ENCODE peak calls at places on chromosomes 2 and 18, in five cellular contexts. H is A673, X is Panc1, F is neural progenitor cell, T is HCT116. Z is an unnamed sample.

GRCh38 chr2:45353879-45354278 is 257.2 kb downstream of the SRBD1 start:
- DNase-seq in T (no peak), F (no peak), X (peak), H (no peak), Z (peak)

GRCh38 chr18:24633121-24633520 is 172.7 kb downstream of the HRH4 start:
- DNase-seq in F (no peak), H (no peak), X (no peak), T (no peak), Z (no peak)

GRCh38 chr2:107325983-107326786 is 440.2 kb upstream of the ST6GAL2 start:
- DNase-seq in X (no peak), F (no peak), T (no peak), H (no peak), Z (no peak)

GRCh38 chr18:78955066-78955465 is 24.6 kb upstream of the SALL3 start:
- DNase-seq in X (no peak), H (no peak), T (no peak), F (no peak), Z (no peak)

GRCh38 chr2:217166241-217166640 is 306.4 kb upstream of the TNP1 start:
- DNase-seq in F (peak), H (peak), X (peak), T (peak), Z (no peak)

GRCh38 chr2:197128897-197129296 is 181.7 kb downstream of the ANKRD44 start:
- DNase-seq in F (no peak), X (no peak), T (no peak), H (no peak), Z (peak)

GRCh38 chr2:148044322-148044721 is 23.4 kb downstream of the MBD5 start:
- DNase-seq in F (no peak), H (no peak), X (no peak), T (no peak), Z (no peak)

GRCh38 chr2:135532581-135532980 is 1.3 kb downstream of the R3HDM1 start:
- DNase-seq in T (no peak), H (no peak), F (no peak), X (no peak), Z (no peak)

GRCh38 chr2:144692661-144693060 is 172.7 kb upstream of the ZEB2 start:
- DNase-seq in X (no peak), F (no peak), H (no peak), T (no peak), Z (no peak)

GRCh38 chr18:28015671-28016070 is 161.3 kb downstream of the CDH2 start:
- DNase-seq in T (no peak), X (no peak), H (no peak), F (no peak), Z (no peak)

GRCh38 chr18:25895518-25895917 is 194.9 kb downstream of the SS18 start:
- DNase-seq in F (no peak), X (no peak), H (no peak), T (no peak), Z (no peak)

GRCh38 chr2:86480105-86480504 is 38.9 kb downstream of the KDM3A start:
- DNase-seq in F (no peak), X (no peak), H (no peak), T (no peak), Z (no peak)

GRCh38 chr2:219459460-219460311 is 25.0 kb downstream of the SPEG start:
- DNase-seq in X (peak), T (no peak), F (peak), H (peak), Z (peak)

GRCh38 chr2:219460424-219460926 is 25.8 kb downstream of the SPEG start:
- DNase-seq in H (no peak), T (no peak), F (peak), X (no peak), Z (no peak)

GRCh38 chr2:219462349-219462748 is 27.7 kb downstream of the SPEG start:
- DNase-seq in X (no peak), H (no peak), F (no peak), T (no peak), Z (no peak)

GRCh38 chr2:219461061-219461514 is 26.4 kb downstream of the SPEG start:
- DNase-seq in X (no peak), T (no peak), F (peak), H (no peak), Z (no peak)

GRCh38 chr2:219461669-219462068 is 27.0 kb downstream of the SPEG start:
- DNase-seq in F (no peak), T (no peak), H (no peak), X (no peak), Z (no peak)
- H3K27ac ChIP-seq in F (no peak), T (no peak), H (no peak), X (no peak), Z (no peak)

GRCh38 chr2:173137616-173138015 is 62.0 kb downstream of the MAP3K20 start:
- DNase-seq in H (no peak), X (no peak), F (no peak), T (no peak), Z (no peak)

GRCh38 chr2:173138962-173139361 is 63.3 kb downstream of the MAP3K20 start:
- DNase-seq in T (no peak), F (no peak), H (no peak), X (no peak), Z (no peak)

GRCh38 chr2:173136614-173137013 is 61.0 kb downstream of the MAP3K20 start:
- DNase-seq in T (no peak), H (peak), F (no peak), X (no peak), Z (no peak)

GRCh38 chr2:173134703-173135102 is 59.1 kb downstream of the MAP3K20 start:
- DNase-seq in X (no peak), H (no peak), F (no peak), T (no peak), Z (no peak)

DNA sequence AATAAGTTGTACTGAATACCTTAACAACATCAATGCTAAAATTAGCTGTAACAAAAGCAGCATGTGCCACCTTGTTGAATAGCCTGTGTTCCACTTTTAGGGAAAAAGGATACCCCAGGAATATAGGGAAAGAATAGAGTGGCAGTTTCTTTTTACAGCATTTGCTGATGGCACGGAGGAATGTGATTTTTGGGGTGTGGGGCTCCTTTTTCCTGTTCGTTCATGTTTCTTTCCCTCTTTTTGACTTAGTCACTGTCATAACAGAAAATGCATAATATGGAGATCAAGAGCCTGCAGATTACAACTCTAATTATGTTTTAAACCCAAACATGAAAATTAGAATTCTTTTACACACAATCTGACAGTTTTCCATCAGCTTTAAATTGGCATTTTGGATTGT is 60.4 kb downstream of the MAP3K20 start:
- DNase-seq in T (no peak), X (no peak), H (no peak), F (no peak), Z (no peak)
- H3K27ac ChIP-seq in T (no peak), X (peak), H (peak), F (no peak), Z (no peak)

DNA sequence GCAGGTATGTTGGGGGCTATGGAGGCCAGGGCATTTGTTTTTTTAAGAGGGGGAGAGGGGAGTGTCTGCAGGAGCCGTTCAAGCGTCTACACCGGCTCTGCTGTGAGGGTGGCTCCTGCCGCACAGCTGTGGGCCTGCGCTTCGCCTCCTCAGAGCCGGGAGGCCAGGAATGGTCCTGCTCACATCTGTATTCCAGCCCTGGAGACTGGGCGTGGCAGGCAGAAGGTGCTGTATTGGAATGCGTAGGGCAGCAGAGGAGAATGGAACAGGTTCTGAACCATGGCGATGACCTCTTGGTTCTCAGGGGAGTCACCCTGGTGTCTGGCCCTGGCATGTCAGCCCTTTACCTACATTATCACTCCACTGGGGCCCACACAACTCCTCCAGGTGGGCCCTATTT is 26.8 kb upstream of the INHBB start:
- DNase-seq in T (no peak), F (no peak), X (no peak), H (no peak), Z (no peak)
- H3K27ac ChIP-seq in T (no peak), F (no peak), X (no peak), H (no peak), Z (no peak)

DNA sequence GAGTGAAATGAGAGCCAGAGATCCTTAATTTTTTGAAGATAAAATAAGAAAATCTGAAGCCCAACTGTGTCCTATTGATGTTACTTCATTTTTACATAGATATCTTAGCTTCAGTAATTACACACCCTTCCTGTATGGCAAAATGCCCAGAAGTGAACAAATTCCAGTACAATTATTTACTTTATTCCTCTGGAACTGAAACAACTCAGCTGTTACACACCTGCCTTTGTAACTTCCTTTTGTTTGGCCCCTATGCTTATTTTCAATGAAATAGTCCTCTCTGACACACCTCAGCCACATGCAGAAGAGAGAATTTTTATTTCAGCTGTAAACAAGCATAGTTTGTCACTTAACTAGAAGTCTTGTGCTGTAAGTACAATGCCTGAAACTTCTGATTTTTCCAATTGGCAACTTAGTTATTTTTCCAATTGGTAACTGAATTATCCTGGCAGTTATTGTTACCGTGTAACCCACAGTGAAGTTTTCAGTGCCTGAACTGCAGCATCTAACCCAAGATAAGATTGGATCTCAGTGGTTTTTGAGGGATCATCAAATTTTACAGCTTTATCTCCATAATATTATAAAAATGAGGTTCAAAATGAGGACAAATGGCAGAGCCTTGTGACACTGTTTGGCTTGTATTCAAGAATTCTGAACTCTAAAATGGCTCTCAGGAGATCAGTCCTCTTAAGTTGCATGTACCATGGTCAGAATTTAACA is 82.6 kb downstream of the PKP4 start:
- DNase-seq in X (peak), H (peak), T (peak), F (no peak), Z (no peak)
- H3K27ac ChIP-seq in X (peak), H (peak), T (no peak), F (no peak), Z (no peak)

GRCh38 chr2:237708491-237708890 is 81.1 kb downstream of the LRRFIP1 start:
- DNase-seq in H (no peak), X (no peak), F (no peak), T (no peak), Z (no peak)

GRCh38 chr2:237707859-237708398 is 80.5 kb downstream of the LRRFIP1 start:
- DNase-seq in F (no peak), H (no peak), X (no peak), T (no peak), Z (no peak)

GRCh38 chr2:237711458-237712150 is 84.2 kb downstream of the LRRFIP1 start:
- DNase-seq in X (no peak), H (no peak), F (no peak), T (no peak), Z (no peak)

GRCh38 chr2:237706257-237706656 is 78.9 kb downstream of the LRRFIP1 start:
- DNase-seq in X (no peak), H (no peak), F (no peak), T (no peak), Z (no peak)

DNA sequence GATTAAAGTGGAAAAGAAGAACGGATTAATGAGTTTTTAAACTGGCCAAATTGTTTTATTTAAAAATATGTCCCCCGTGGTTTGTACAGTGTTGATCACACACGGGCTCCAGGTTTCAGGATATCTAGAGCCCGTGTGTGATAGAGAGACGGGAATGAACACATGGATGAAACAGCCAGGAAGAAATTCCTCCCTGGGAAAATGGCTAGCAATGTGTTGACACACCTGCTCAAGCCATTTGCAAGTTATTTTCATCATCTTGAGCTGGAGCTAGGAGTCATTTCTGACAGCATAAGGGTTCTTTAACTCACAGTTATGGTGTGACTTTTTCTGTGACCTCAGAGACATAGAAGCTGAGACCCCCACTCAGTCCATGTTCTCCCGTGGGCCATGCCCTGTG is 81.6 kb downstream of the LRRFIP1 start:
- DNase-seq in T (no peak), X (no peak), H (no peak), F (no peak), Z (no peak)
- H3K27ac ChIP-seq in T (no peak), X (no peak), H (no peak), F (no peak), Z (no peak)

GRCh38 chr2:127105656-127106456 is 1.1 kb downstream of the BIN1 start:
- DNase-seq in F (peak), H (peak), X (no peak), T (no peak), Z (peak)
- H3K27ac ChIP-seq in F (no peak), H (peak), X (peak), T (peak), Z (peak)

DNA sequence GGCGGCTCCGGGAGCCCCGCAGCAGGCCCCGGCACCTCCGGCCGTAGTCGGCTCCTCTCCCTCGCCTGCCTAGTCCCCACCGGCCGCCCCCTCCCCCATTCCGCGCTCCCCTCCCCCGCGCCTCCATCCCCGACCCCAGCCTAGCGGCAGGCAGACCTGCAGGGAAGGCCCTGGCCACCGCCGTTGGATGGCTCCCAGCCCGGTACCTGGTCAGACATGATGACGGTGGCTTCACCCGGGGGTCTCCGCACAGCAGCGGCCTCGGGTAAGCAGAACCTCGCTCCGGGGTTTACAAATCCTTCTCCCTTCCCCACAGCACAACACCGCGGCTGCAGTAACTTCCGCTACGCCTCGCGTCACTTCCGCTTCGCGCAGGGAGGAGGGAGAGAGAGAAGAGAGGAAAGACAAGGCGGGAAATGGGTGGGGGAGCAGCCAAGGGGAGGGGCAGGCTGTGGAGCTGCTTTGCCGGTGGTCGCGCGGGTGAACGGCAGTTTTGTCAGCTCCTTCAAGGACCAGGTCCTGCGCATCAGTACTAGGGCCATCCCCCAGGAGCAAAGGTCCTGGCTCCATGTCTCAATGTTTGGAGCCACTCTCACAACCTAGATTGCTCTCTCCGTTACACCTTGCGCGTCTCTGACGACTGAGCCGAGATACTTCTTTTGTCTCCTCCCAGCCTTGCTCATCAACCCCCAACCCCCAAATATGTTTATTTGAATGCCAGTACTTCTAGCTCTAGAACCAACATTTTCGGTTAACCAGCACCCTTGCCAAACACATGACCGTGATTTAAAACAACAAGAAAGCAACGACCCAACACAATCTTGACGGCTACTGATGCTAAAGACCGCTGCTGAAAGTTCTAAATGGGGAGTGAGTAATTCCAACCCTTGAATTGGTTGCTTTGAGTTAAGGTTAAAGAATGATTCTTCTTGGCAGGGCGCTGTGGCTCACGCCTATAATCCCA is at the start of gene SUMO1:
- DNase-seq in F (peak), H (peak), T (peak), X (peak), Z (peak)
- H3K27ac ChIP-seq in F (peak), H (peak), T (peak), X (peak), Z (peak)

GRCh38 chr2:105557515-105557914 is 158.7 kb upstream of the FHL2 start:
- DNase-seq in H (no peak), F (no peak), X (no peak), T (no peak), Z (no peak)

GRCh38 chr2:105556366-105556765 is 157.5 kb upstream of the FHL2 start:
- DNase-seq in T (no peak), F (no peak), X (no peak), H (no peak), Z (no peak)

GRCh38 chr2:105557021-105557420 is 158.2 kb upstream of the FHL2 start:
- DNase-seq in H (no peak), T (no peak), F (no peak), X (no peak), Z (no peak)

GRCh38 chr2:105554235-105554634 is 155.4 kb upstream of the FHL2 start:
- DNase-seq in H (no peak), T (no peak), F (no peak), X (no peak), Z (no peak)

DNA sequence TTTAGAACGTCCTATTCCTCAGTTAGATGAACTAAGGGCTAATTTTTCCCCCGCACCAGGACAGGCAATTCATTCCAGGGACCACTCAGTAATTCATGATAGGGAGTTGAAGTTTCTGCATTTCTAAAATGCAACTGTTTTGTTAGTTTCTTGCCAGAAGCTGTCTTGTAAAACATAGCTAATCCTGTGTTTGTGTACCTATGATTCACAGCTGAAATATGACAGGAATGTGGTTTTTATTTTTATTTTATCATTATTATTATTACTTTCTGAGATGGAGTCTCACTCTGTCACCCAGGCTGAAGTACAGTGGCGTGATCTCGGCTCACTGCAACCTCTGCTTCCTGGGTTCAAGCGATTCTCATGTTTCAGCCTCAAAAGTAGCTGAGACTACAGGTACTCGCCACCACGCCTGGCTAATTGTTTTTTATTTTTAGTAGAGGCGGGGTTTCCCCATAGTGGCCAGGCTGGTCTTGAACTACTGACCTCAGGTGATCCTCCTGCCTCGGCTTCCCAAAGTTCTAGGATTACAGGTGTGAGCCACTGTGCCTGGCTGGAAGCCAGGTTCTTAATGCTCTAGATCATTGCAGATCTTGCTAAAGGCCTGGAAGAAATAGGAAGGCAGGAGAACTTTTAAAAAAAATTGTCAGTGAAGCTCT is 154.8 kb upstream of the FHL2 start:
- DNase-seq in X (no peak), F (no peak), T (no peak), H (no peak), Z (peak)
- H3K27ac ChIP-seq in X (peak), F (no peak), T (no peak), H (no peak), Z (peak)

DNA sequence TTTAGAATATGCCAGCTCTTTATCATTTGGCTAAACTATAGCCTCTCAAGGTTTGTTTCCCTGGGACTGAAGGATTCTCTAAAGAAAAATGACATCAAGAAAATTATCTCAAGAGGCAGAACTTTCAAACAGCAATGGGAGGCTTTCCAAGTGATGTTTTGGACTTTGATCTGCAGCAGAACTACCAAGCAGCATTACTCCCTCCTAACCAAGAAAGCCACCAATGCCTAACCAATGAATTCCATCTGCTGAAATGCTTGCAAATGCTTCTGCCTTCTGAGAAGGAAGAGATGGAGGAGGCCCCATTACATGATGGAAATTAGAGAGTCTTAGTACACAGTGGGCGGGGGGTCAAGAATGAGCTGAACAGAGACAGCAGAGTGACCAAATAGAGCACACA is 95.1 kb upstream of the SLC35G4 start:
- DNase-seq in H (no peak), F (no peak), X (no peak), T (no peak), Z (no peak)
- H3K27ac ChIP-seq in H (no peak), F (no peak), X (no peak), T (no peak), Z (no peak)

GRCh38 chr18:35949903-35950627 is 22.4 kb upstream of the RMP24 start:
- DNase-seq in H (peak), T (no peak), X (no peak), F (peak), Z (peak)
- H3K27ac ChIP-seq in H (no peak), T (no peak), X (peak), F (no peak), Z (no peak)

Z was measured in SJSA1.